ENCODE peak calls at places on chromosomes 5 and 9, in five cellular contexts. O, T, K, G and D are unnamed samples.

GRCh38 chr5:132459031-132459982 is 31.3 kb downstream of the IRF1 start:
- DNase-seq in O (peak; percentile 87), T (no peak), K (peak; percentile 92), G (peak; percentile 26), D (no peak)

GRCh38 chr5:1975898-1976765 is 93.4 kb upstream of the IRX4 start:
- DNase-seq in O (peak; percentile 34), T (no peak), K (no peak), G (peak; percentile 4), D (no peak)

GRCh38 chr9:120522558-120522957 is 57.4 kb downstream of the CDK5RAP2 start:
- DNase-seq in O (no peak), T (no peak), K (no peak), G (no peak), D (no peak)

GRCh38 chr9:13244190-13244589 is 35.3 kb downstream of the MPDZ start:
- DNase-seq in O (no peak), T (no peak), K (no peak), G (no peak), D (no peak)

GRCh38 chr5:82274343-82275266 is 3.5 kb downstream of the RPS23 start:
- DNase-seq in O (peak; percentile 7), T (no peak), K (peak; percentile 13), G (no peak), D (no peak)

GRCh38 chr9:129208191-129209091 is 30.4 kb upstream of the IER5L start:
- DNase-seq in O (no peak), T (no peak), K (no peak), G (no peak), D (no peak)

GRCh38 chr9:75852746-75853145 is 37.7 kb upstream of the PCSK5 start:
- DNase-seq in O (no peak), T (no peak), K (no peak), G (no peak), D (no peak)

GRCh38 chr9:121735065-121735791 is 83.8 kb downstream of the DAB2IP start:
- DNase-seq in O (peak; percentile 69), T (peak; percentile 62), K (peak; percentile 51), G (no peak), D (peak; percentile 48)

GRCh38 chr9:8863064-8863463 is 1063.5 kb upstream of the DMAC1 start:
- DNase-seq in O (no peak), T (no peak), K (no peak), G (no peak), D (no peak)

GRCh38 chr9:124392855-124393460 is 22.3 kb downstream of the PSMB7 start:
- DNase-seq in O (peak; percentile 81), T (no peak), K (no peak), G (peak; percentile 39), D (peak; percentile 22)

GRCh38 chr9:135885100-135885853 is 22.1 kb downstream of the CAMSAP1 start:
- DNase-seq in O (peak; percentile 38), T (no peak), K (no peak), G (no peak), D (no peak)

GRCh38 chr5:151751091-151751490 is 7.3 kb downstream of the ATOX1 start:
- DNase-seq in O (no peak), T (no peak), K (no peak), G (no peak), D (no peak)

GRCh38 chr9:4375424-4376195 is 75.7 kb upstream of the GLIS3 start:
- DNase-seq in O (peak; percentile 67), T (no peak), K (no peak), G (peak; percentile 26), D (no peak)

GRCh38 chr5:16137177-16137576 is 42.4 kb downstream of the MARCHF11 start:
- DNase-seq in O (no peak), T (no peak), K (no peak), G (no peak), D (no peak)

GRCh38 chr9:134738869-134739659 is 97.5 kb downstream of the COL5A1 start:
- DNase-seq in O (peak; percentile 54), T (peak; percentile 13), K (peak; percentile 96), G (peak; percentile 12), D (peak; percentile 89)

GRCh38 chr5:54146906-54147305 is 163.5 kb downstream of the ARL15 start:
- DNase-seq in O (no peak), T (no peak), K (no peak), G (no peak), D (no peak)

GRCh38 chr9:23123048-23123632 is 676.5 kb downstream of the DMRTA1 start:
- DNase-seq in O (peak; percentile 1), T (peak; percentile 5), K (peak; percentile 21), G (no peak), D (peak; percentile 29)

GRCh38 chr9:113587471-113588031 is 124.0 kb downstream of the RGS3 start:
- DNase-seq in O (no peak), T (no peak), K (peak; percentile 42), G (no peak), D (peak; percentile 96)

GRCh38 chr5:32274548-32275420 is 38.0 kb downstream of the MTMR12 start:
- DNase-seq in O (peak; percentile 54), T (no peak), K (no peak), G (no peak), D (no peak)

GRCh38 chr9:5786370-5787127 is 46.4 kb downstream of the ERMP1 start:
- DNase-seq in O (peak; percentile 31), T (no peak), K (no peak), G (no peak), D (no peak)

GRCh38 chr5:149268928-149269557 is 2.6 kb upstream of the AFAP1L1 start:
- DNase-seq in O (peak; percentile 81), T (peak; percentile 49), K (no peak), G (peak; percentile 55), D (no peak)

GRCh38 chr5:167030500-167031120 is 1260.8 kb upstream of the WWC1 start:
- DNase-seq in O (no peak), T (no peak), K (peak; percentile 27), G (no peak), D (peak; percentile 58)

GRCh38 chr9:88645172-88645868 is 110.3 kb downstream of the NXNL2 start:
- DNase-seq in O (peak; percentile 43), T (no peak), K (no peak), G (no peak), D (no peak)

GRCh38 chr9:1619915-1620705 is 395.0 kb upstream of the SMARCA2 start:
- DNase-seq in O (peak; percentile 7), T (peak; percentile 2), K (no peak), G (no peak), D (no peak)

GRCh38 chr5:120564013-120564412 is 99.9 kb downstream of the PRR16 start:
- DNase-seq in O (no peak), T (no peak), K (no peak), G (no peak), D (no peak)

GRCh38 chr5:55997742-55998351 is 3.1 kb upstream of the IL6ST start:
- DNase-seq in O (peak; percentile 59), T (no peak), K (no peak), G (no peak), D (no peak)

GRCh38 chr9:36151306-36152210 is 15.0 kb downstream of the GLIPR2 start:
- DNase-seq in O (peak; percentile 49), T (no peak), K (no peak), G (no peak), D (no peak)

GRCh38 chr5:141848771-141849370 is 29.3 kb downstream of the PCDH1 start:
- DNase-seq in O (peak; percentile 40), T (peak; percentile 71), K (no peak), G (no peak), D (peak; percentile 83)

GRCh38 chr5:97936246-97936645 is 753.2 kb upstream of the RIOK2 start:
- DNase-seq in O (no peak), T (no peak), K (no peak), G (no peak), D (no peak)

GRCh38 chr5:65760504-65761275 is 38.7 kb downstream of the NLN start:
- DNase-seq in O (peak; percentile 23), T (no peak), K (no peak), G (no peak), D (no peak)

GRCh38 chr5:73513996-73514395 is 15.8 kb downstream of the BTF3 start:
- DNase-seq in O (no peak), T (no peak), K (no peak), G (no peak), D (no peak)

GRCh38 chr5:73519531-73520283 is 21.5 kb downstream of the BTF3 start:
- DNase-seq in O (peak; percentile 85), T (peak; percentile 84), K (peak; percentile 70), G (peak; percentile 85), D (peak; percentile 76)

GRCh38 chr5:73515232-73515631 is 17.0 kb downstream of the BTF3 start:
- DNase-seq in O (no peak), T (no peak), K (no peak), G (no peak), D (no peak)

GRCh38 chr5:73514418-73514817 is 16.2 kb downstream of the BTF3 start:
- DNase-seq in O (no peak), T (no peak), K (no peak), G (no peak), D (no peak)
- H3K27me3 ChIP-seq in O (no peaks in the 10 kb centered on the region), T (no peaks in the 10 kb centered on the region), K (no peaks in the 10 kb centered on the region), G (no peaks in the 10 kb centered on the region), D (no peaks in the 10 kb centered on the region)

GRCh38 chr5:127031147-127031862 is 947 bp upstream of the MARCHF3 start:
- DNase-seq in O (no peak), T (no peak), K (no peak), G (no peak), D (no peak)
- H3K27me3 ChIP-seq in O (no peaks in the 10 kb centered on the region), T (no peaks in the 10 kb centered on the region), K (no peaks in the 10 kb centered on the region), G (no peaks in the 10 kb centered on the region), D (no peaks in the 10 kb centered on the region)

DNA sequence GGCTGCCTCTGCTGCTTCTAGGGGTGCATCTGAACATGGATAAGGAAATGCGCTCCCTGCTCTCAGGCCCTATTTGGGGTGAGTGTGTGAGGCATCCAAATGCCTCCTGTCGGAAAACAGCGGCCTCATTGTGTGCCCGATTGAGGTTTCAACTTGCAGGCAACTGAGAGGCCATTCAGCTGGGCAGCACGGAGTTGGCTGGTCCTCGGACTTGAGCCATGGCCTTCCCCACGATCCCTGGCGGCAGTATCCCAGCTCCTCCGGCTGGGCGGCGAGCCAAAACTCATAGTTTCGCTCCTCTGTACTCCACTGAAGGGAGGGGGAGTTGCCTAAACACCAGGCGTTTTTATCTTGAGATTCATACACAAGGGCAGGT is 597.3 kb upstream of the SGCD start:
- DNase-seq in O (no peak), T (no peak), K (no peak), G (no peak), D (no peak)
- H3K27me3 ChIP-seq in O (no peaks in the 10 kb centered on the region), T (peaks cover 12% of the 10 kb centered on the region), K (no peaks in the 10 kb centered on the region), G (no peaks in the 10 kb centered on the region), D (peaks cover 11% of the 10 kb centered on the region)

GRCh38 chr9:126536836-126537465 is 76.8 kb upstream of the LMX1B start:
- DNase-seq in O (no peak), T (no peak), K (peak; percentile 58), G (no peak), D (no peak)
- H3K27me3 ChIP-seq in O (peaks cover 12% of the 10 kb centered on the region), T (no peaks in the 10 kb centered on the region), K (no peaks in the 10 kb centered on the region), G (no peaks in the 10 kb centered on the region), D (no peaks in the 10 kb centered on the region)

GRCh38 chr5:139770722-139771121 is 24.9 kb upstream of the PSD2 start:
- DNase-seq in O (no peak), T (no peak), K (no peak), G (no peak), D (no peak)
- H3K27me3 ChIP-seq in O (peaks cover 11% of the 10 kb centered on the region), T (peaks cover 13% of the 10 kb centered on the region), K (peaks cover 3% of the 10 kb centered on the region), G (no peaks in the 10 kb centered on the region), D (no peaks in the 10 kb centered on the region)

GRCh38 chr9:131417264-131418142 is 23.6 kb downstream of the PRRC2B start:
- DNase-seq in O (no peak), T (no peak), K (no peak), G (no peak), D (no peak)
- H3K27me3 ChIP-seq in O (no peaks in the 10 kb centered on the region), T (no peaks in the 10 kb centered on the region), K (no peaks in the 10 kb centered on the region), G (no peaks in the 10 kb centered on the region), D (no peaks in the 10 kb centered on the region)